ENCODE peak calls at places on chromosome 13, in ten cellular contexts. One of them, this sample, is unnamed.

GRCh38 chr13:27339299-27339698 is 68.7 kb downstream of the RASL11A start:
- DNase-seq in EH: peak; percentile 53
- DNase-seq in GOT3: no peak
- DNase-seq in D341Med: peak; percentile 71
- DNase-seq in substantia nigra: no peak
- DNase-seq in stimulated activated CD4-positive, alpha-beta T cell treated with anti-CD3 and anti-CD28 coated beads, Interleukin-4, amount 100 ng/mL, for 1 hour: peak; percentile 48
- DNase-seq in caudate nucleus: no peak
- DNase-seq in nucleus accumbens: no peak
- DNase-seq in T1000: no peak
- DNase-seq in lower leg skin: no peak
- DNase-seq in this sample: peak; percentile 61

GRCh38 chr13:30718661-30719520 is 16.5 kb upstream of the ALOX5AP start:
- DNase-seq in EH: peak; percentile 93
- DNase-seq in GOT3: peak; percentile 30
- DNase-seq in D341Med: no peak
- DNase-seq in substantia nigra: no peak
- DNase-seq in stimulated activated CD4-positive, alpha-beta T cell treated with anti-CD3 and anti-CD28 coated beads, Interleukin-4, amount 100 ng/mL, for 1 hour: no peak
- DNase-seq in caudate nucleus: no peak
- DNase-seq in nucleus accumbens: no peak
- DNase-seq in T1000: no peak
- DNase-seq in lower leg skin: no peak
- DNase-seq in this sample: no peak

GRCh38 chr13:88979465-88980180 is 1308.5 kb downstream of the SLITRK5 start:
- DNase-seq in EH: no peak
- DNase-seq in GOT3: no peak
- DNase-seq in D341Med: peak; percentile 18
- DNase-seq in substantia nigra: no peak
- DNase-seq in stimulated activated CD4-positive, alpha-beta T cell treated with anti-CD3 and anti-CD28 coated beads, Interleukin-4, amount 100 ng/mL, for 1 hour: no peak
- DNase-seq in caudate nucleus: no peak
- DNase-seq in nucleus accumbens: no peak
- DNase-seq in T1000: no peak
- DNase-seq in lower leg skin: no peak
- DNase-seq in this sample: no peak

GRCh38 chr13:57865600-57866294 is 234.2 kb downstream of the PCDH17 start:
- DNase-seq in EH: no peak
- DNase-seq in GOT3: no peak
- DNase-seq in D341Med: no peak
- DNase-seq in substantia nigra: no peak
- DNase-seq in stimulated activated CD4-positive, alpha-beta T cell treated with anti-CD3 and anti-CD28 coated beads, Interleukin-4, amount 100 ng/mL, for 1 hour: no peak
- DNase-seq in caudate nucleus: no peak
- DNase-seq in nucleus accumbens: no peak
- DNase-seq in T1000: no peak
- DNase-seq in lower leg skin: no peak
- DNase-seq in this sample: no peak

GRCh38 chr13:66659291-66660012 is 570.7 kb downstream of the PCDH9 start:
- DNase-seq in EH: peak; percentile 0
- DNase-seq in GOT3: no peak
- DNase-seq in D341Med: no peak
- DNase-seq in substantia nigra: no peak
- DNase-seq in stimulated activated CD4-positive, alpha-beta T cell treated with anti-CD3 and anti-CD28 coated beads, Interleukin-4, amount 100 ng/mL, for 1 hour: no peak
- DNase-seq in caudate nucleus: no peak
- DNase-seq in nucleus accumbens: no peak
- DNase-seq in T1000: no peak
- DNase-seq in lower leg skin: no peak
- DNase-seq in this sample: no peak

GRCh38 chr13:89097994-89098393 is 1426.8 kb downstream of the SLITRK5 start:
- DNase-seq in EH: no peak
- DNase-seq in GOT3: no peak
- DNase-seq in D341Med: no peak
- DNase-seq in substantia nigra: no peak
- DNase-seq in stimulated activated CD4-positive, alpha-beta T cell treated with anti-CD3 and anti-CD28 coated beads, Interleukin-4, amount 100 ng/mL, for 1 hour: no peak
- DNase-seq in caudate nucleus: no peak
- DNase-seq in nucleus accumbens: no peak
- DNase-seq in T1000: no peak
- DNase-seq in lower leg skin: no peak
- DNase-seq in this sample: no peak

GRCh38 chr13:29597246-29597645 is 1.8 kb upstream of the SLC7A1 start:
- DNase-seq in EH: no peak
- DNase-seq in GOT3: no peak
- DNase-seq in D341Med: no peak
- DNase-seq in substantia nigra: no peak
- DNase-seq in stimulated activated CD4-positive, alpha-beta T cell treated with anti-CD3 and anti-CD28 coated beads, Interleukin-4, amount 100 ng/mL, for 1 hour: no peak
- DNase-seq in caudate nucleus: no peak
- DNase-seq in nucleus accumbens: no peak
- DNase-seq in T1000: no peak
- DNase-seq in lower leg skin: no peak
- DNase-seq in this sample: no peak

GRCh38 chr13:75339635-75340374 is 142.2 kb downstream of the TBC1D4 start:
- DNase-seq in EH: no peak
- DNase-seq in GOT3: no peak
- DNase-seq in D341Med: no peak
- DNase-seq in substantia nigra: no peak
- DNase-seq in stimulated activated CD4-positive, alpha-beta T cell treated with anti-CD3 and anti-CD28 coated beads, Interleukin-4, amount 100 ng/mL, for 1 hour: no peak
- DNase-seq in caudate nucleus: no peak
- DNase-seq in nucleus accumbens: no peak
- DNase-seq in T1000: no peak
- DNase-seq in lower leg skin: no peak
- DNase-seq in this sample: no peak

GRCh38 chr13:102697929-102698648 is 3.2 kb upstream of the METTL21C start:
- DNase-seq in EH: no peak
- DNase-seq in GOT3: no peak
- DNase-seq in D341Med: no peak
- DNase-seq in substantia nigra: no peak
- DNase-seq in stimulated activated CD4-positive, alpha-beta T cell treated with anti-CD3 and anti-CD28 coated beads, Interleukin-4, amount 100 ng/mL, for 1 hour: no peak
- DNase-seq in caudate nucleus: no peak
- DNase-seq in nucleus accumbens: no peak
- DNase-seq in T1000: no peak
- DNase-seq in lower leg skin: no peak
- DNase-seq in this sample: no peak

GRCh38 chr13:113176292-113176691 is 17.8 kb downstream of the PROZ start:
- DNase-seq in EH: no peak
- DNase-seq in GOT3: no peak
- DNase-seq in D341Med: no peak
- DNase-seq in substantia nigra: no peak
- DNase-seq in stimulated activated CD4-positive, alpha-beta T cell treated with anti-CD3 and anti-CD28 coated beads, Interleukin-4, amount 100 ng/mL, for 1 hour: peak; percentile 46
- DNase-seq in caudate nucleus: no peak
- DNase-seq in nucleus accumbens: no peak
- DNase-seq in T1000: no peak
- DNase-seq in lower leg skin: no peak
- DNase-seq in this sample: no peak

GRCh38 chr13:100039740-100040139 is 49.2 kb upstream of the PCCA start:
- DNase-seq in EH: peak; percentile 4
- DNase-seq in GOT3: no peak
- DNase-seq in D341Med: no peak
- DNase-seq in substantia nigra: no peak
- DNase-seq in stimulated activated CD4-positive, alpha-beta T cell treated with anti-CD3 and anti-CD28 coated beads, Interleukin-4, amount 100 ng/mL, for 1 hour: no peak
- DNase-seq in caudate nucleus: no peak
- DNase-seq in nucleus accumbens: no peak
- DNase-seq in T1000: no peak
- DNase-seq in lower leg skin: no peak
- DNase-seq in this sample: no peak

GRCh38 chr13:38582133-38582532 is 104.7 kb upstream of the FREM2 start:
- DNase-seq in EH: peak; percentile 55
- DNase-seq in GOT3: no peak
- DNase-seq in D341Med: peak; percentile 35
- DNase-seq in substantia nigra: no peak
- DNase-seq in stimulated activated CD4-positive, alpha-beta T cell treated with anti-CD3 and anti-CD28 coated beads, Interleukin-4, amount 100 ng/mL, for 1 hour: no peak
- DNase-seq in caudate nucleus: no peak
- DNase-seq in nucleus accumbens: no peak
- DNase-seq in T1000: no peak
- DNase-seq in lower leg skin: no peak
- DNase-seq in this sample: peak; percentile 7

GRCh38 chr13:97386832-97387486 is 47.0 kb upstream of the RAP2A start:
- DNase-seq in EH: no peak
- DNase-seq in GOT3: no peak
- DNase-seq in D341Med: no peak
- DNase-seq in substantia nigra: no peak
- DNase-seq in stimulated activated CD4-positive, alpha-beta T cell treated with anti-CD3 and anti-CD28 coated beads, Interleukin-4, amount 100 ng/mL, for 1 hour: no peak
- DNase-seq in caudate nucleus: no peak
- DNase-seq in nucleus accumbens: no peak
- DNase-seq in T1000: no peak
- DNase-seq in lower leg skin: no peak
- DNase-seq in this sample: no peak

GRCh38 chr13:32267836-32268439 is 47.2 kb downstream of the ZAR1L start:
- DNase-seq in EH: no peak
- DNase-seq in GOT3: no peak
- DNase-seq in D341Med: no peak
- DNase-seq in substantia nigra: no peak
- DNase-seq in stimulated activated CD4-positive, alpha-beta T cell treated with anti-CD3 and anti-CD28 coated beads, Interleukin-4, amount 100 ng/mL, for 1 hour: peak; percentile 58
- DNase-seq in caudate nucleus: no peak
- DNase-seq in nucleus accumbens: no peak
- DNase-seq in T1000: no peak
- DNase-seq in lower leg skin: no peak
- DNase-seq in this sample: no peak

GRCh38 chr13:23701646-23702045 is 131.4 kb downstream of the TNFRSF19 start:
- DNase-seq in EH: no peak
- DNase-seq in GOT3: peak; percentile 85
- DNase-seq in D341Med: no peak
- DNase-seq in substantia nigra: no peak
- DNase-seq in stimulated activated CD4-positive, alpha-beta T cell treated with anti-CD3 and anti-CD28 coated beads, Interleukin-4, amount 100 ng/mL, for 1 hour: no peak
- DNase-seq in caudate nucleus: no peak
- DNase-seq in nucleus accumbens: no peak
- DNase-seq in T1000: peak; percentile 73
- DNase-seq in lower leg skin: no peak
- DNase-seq in this sample: no peak

GRCh38 chr13:46553886-46554855 is 1.2 kb downstream of the LRCH1 start:
- DNase-seq in EH: peak; percentile 92
- DNase-seq in GOT3: no peak
- DNase-seq in D341Med: peak; percentile 63
- DNase-seq in substantia nigra: peak; percentile 38
- DNase-seq in stimulated activated CD4-positive, alpha-beta T cell treated with anti-CD3 and anti-CD28 coated beads, Interleukin-4, amount 100 ng/mL, for 1 hour: peak; percentile 73
- DNase-seq in caudate nucleus: peak; percentile 26
- DNase-seq in nucleus accumbens: peak; percentile 18
- DNase-seq in T1000: no peak
- DNase-seq in lower leg skin: peak; percentile 58
- DNase-seq in this sample: peak; percentile 79

GRCh38 chr13:52454825-52455676 is at the start of gene CKAP2:
- DNase-seq in EH: peak; percentile 94
- DNase-seq in GOT3: peak; percentile 74
- DNase-seq in D341Med: peak; percentile 92
- DNase-seq in substantia nigra: peak; percentile 88
- DNase-seq in stimulated activated CD4-positive, alpha-beta T cell treated with anti-CD3 and anti-CD28 coated beads, Interleukin-4, amount 100 ng/mL, for 1 hour: peak; percentile 93
- DNase-seq in caudate nucleus: peak; percentile 91
- DNase-seq in nucleus accumbens: peak; percentile 86
- DNase-seq in T1000: peak; percentile 57
- DNase-seq in lower leg skin: peak; percentile 94
- DNase-seq in this sample: peak; percentile 83

GRCh38 chr13:33217256-33217655 is 68.3 kb downstream of the STARD13 start:
- DNase-seq in EH: no peak
- DNase-seq in GOT3: no peak
- DNase-seq in D341Med: no peak
- DNase-seq in substantia nigra: no peak
- DNase-seq in stimulated activated CD4-positive, alpha-beta T cell treated with anti-CD3 and anti-CD28 coated beads, Interleukin-4, amount 100 ng/mL, for 1 hour: no peak
- DNase-seq in caudate nucleus: no peak
- DNase-seq in nucleus accumbens: no peak
- DNase-seq in T1000: no peak
- DNase-seq in lower leg skin: no peak
- DNase-seq in this sample: no peak

GRCh38 chr13:96020155-96020575 is 33.0 kb downstream of the UGGT2 start:
- DNase-seq in EH: peak; percentile 70
- DNase-seq in GOT3: no peak
- DNase-seq in D341Med: peak; percentile 70
- DNase-seq in substantia nigra: no peak
- DNase-seq in stimulated activated CD4-positive, alpha-beta T cell treated with anti-CD3 and anti-CD28 coated beads, Interleukin-4, amount 100 ng/mL, for 1 hour: no peak
- DNase-seq in caudate nucleus: peak; percentile 31
- DNase-seq in nucleus accumbens: peak; percentile 7
- DNase-seq in T1000: no peak
- DNase-seq in lower leg skin: peak; percentile 20
- DNase-seq in this sample: peak; percentile 11

GRCh38 chr13:110163020-110163658 is 143.8 kb downstream of the COL4A1 start:
- DNase-seq in EH: no peak
- DNase-seq in GOT3: no peak
- DNase-seq in D341Med: no peak
- DNase-seq in substantia nigra: no peak
- DNase-seq in stimulated activated CD4-positive, alpha-beta T cell treated with anti-CD3 and anti-CD28 coated beads, Interleukin-4, amount 100 ng/mL, for 1 hour: no peak
- DNase-seq in caudate nucleus: no peak
- DNase-seq in nucleus accumbens: no peak
- DNase-seq in T1000: no peak
- DNase-seq in lower leg skin: no peak
- DNase-seq in this sample: no peak

GRCh38 chr13:32142956-32143375 is 111.4 kb downstream of the FRY start:
- DNase-seq in EH: peak; percentile 86
- DNase-seq in GOT3: no peak
- DNase-seq in D341Med: no peak
- DNase-seq in substantia nigra: no peak
- DNase-seq in stimulated activated CD4-positive, alpha-beta T cell treated with anti-CD3 and anti-CD28 coated beads, Interleukin-4, amount 100 ng/mL, for 1 hour: no peak
- DNase-seq in caudate nucleus: no peak
- DNase-seq in nucleus accumbens: no peak
- DNase-seq in T1000: no peak
- DNase-seq in lower leg skin: no peak
- DNase-seq in this sample: no peak

GRCh38 chr13:66508153-66508909 is 721.8 kb downstream of the PCDH9 start:
- DNase-seq in EH: peak; percentile 54
- DNase-seq in GOT3: no peak
- DNase-seq in D341Med: no peak
- DNase-seq in substantia nigra: no peak
- DNase-seq in stimulated activated CD4-positive, alpha-beta T cell treated with anti-CD3 and anti-CD28 coated beads, Interleukin-4, amount 100 ng/mL, for 1 hour: no peak
- DNase-seq in caudate nucleus: no peak
- DNase-seq in nucleus accumbens: no peak
- DNase-seq in T1000: no peak
- DNase-seq in lower leg skin: no peak
- DNase-seq in this sample: no peak

GRCh38 chr13:96000069-96000468 is 53.1 kb downstream of the UGGT2 start:
- DNase-seq in EH: no peak
- DNase-seq in GOT3: no peak
- DNase-seq in D341Med: no peak
- DNase-seq in substantia nigra: no peak
- DNase-seq in stimulated activated CD4-positive, alpha-beta T cell treated with anti-CD3 and anti-CD28 coated beads, Interleukin-4, amount 100 ng/mL, for 1 hour: no peak
- DNase-seq in caudate nucleus: no peak
- DNase-seq in nucleus accumbens: no peak
- DNase-seq in T1000: no peak
- DNase-seq in lower leg skin: no peak
- DNase-seq in this sample: no peak

GRCh38 chr13:85230754-85231153 is 568.5 kb downstream of the SLITRK6 start:
- DNase-seq in EH: no peak
- DNase-seq in GOT3: no peak
- DNase-seq in D341Med: no peak
- DNase-seq in substantia nigra: no peak
- DNase-seq in stimulated activated CD4-positive, alpha-beta T cell treated with anti-CD3 and anti-CD28 coated beads, Interleukin-4, amount 100 ng/mL, for 1 hour: no peak
- DNase-seq in caudate nucleus: no peak
- DNase-seq in nucleus accumbens: no peak
- DNase-seq in T1000: no peak
- DNase-seq in lower leg skin: no peak
- DNase-seq in this sample: no peak

GRCh38 chr13:23455401-23456185 is 22.1 kb upstream of the SACS start:
- DNase-seq in EH: no peak
- DNase-seq in GOT3: no peak
- DNase-seq in D341Med: no peak
- DNase-seq in substantia nigra: no peak
- DNase-seq in stimulated activated CD4-positive, alpha-beta T cell treated with anti-CD3 and anti-CD28 coated beads, Interleukin-4, amount 100 ng/mL, for 1 hour: no peak
- DNase-seq in caudate nucleus: no peak
- DNase-seq in nucleus accumbens: no peak
- DNase-seq in T1000: no peak
- DNase-seq in lower leg skin: no peak
- DNase-seq in this sample: no peak

GRCh38 chr13:23754506-23754905 is 134.7 kb downstream of the MIPEP start:
- DNase-seq in EH: no peak
- DNase-seq in GOT3: no peak
- DNase-seq in D341Med: no peak
- DNase-seq in substantia nigra: no peak
- DNase-seq in stimulated activated CD4-positive, alpha-beta T cell treated with anti-CD3 and anti-CD28 coated beads, Interleukin-4, amount 100 ng/mL, for 1 hour: no peak
- DNase-seq in caudate nucleus: no peak
- DNase-seq in nucleus accumbens: no peak
- DNase-seq in T1000: no peak
- DNase-seq in lower leg skin: no peak
- DNase-seq in this sample: no peak

GRCh38 chr13:51922771-51923480 is 61.2 kb downstream of the CCDC70 start:
- DNase-seq in EH: no peak
- DNase-seq in GOT3: no peak
- DNase-seq in D341Med: no peak
- DNase-seq in substantia nigra: no peak
- DNase-seq in stimulated activated CD4-positive, alpha-beta T cell treated with anti-CD3 and anti-CD28 coated beads, Interleukin-4, amount 100 ng/mL, for 1 hour: no peak
- DNase-seq in caudate nucleus: no peak
- DNase-seq in nucleus accumbens: no peak
- DNase-seq in T1000: no peak
- DNase-seq in lower leg skin: no peak
- DNase-seq in this sample: no peak

GRCh38 chr13:102940143-102940542 is 94.3 kb downstream of the ERCC5 start:
- DNase-seq in EH: no peak
- DNase-seq in GOT3: no peak
- DNase-seq in D341Med: no peak
- DNase-seq in substantia nigra: no peak
- DNase-seq in stimulated activated CD4-positive, alpha-beta T cell treated with anti-CD3 and anti-CD28 coated beads, Interleukin-4, amount 100 ng/mL, for 1 hour: no peak
- DNase-seq in caudate nucleus: no peak
- DNase-seq in nucleus accumbens: no peak
- DNase-seq in T1000: no peak
- DNase-seq in lower leg skin: no peak
- DNase-seq in this sample: no peak